ENCODE peak calls at places on chromosome 16, in five cellular contexts. V, K, F, D and Q are unnamed samples. For H3K4me1 and H3K9me3, the result is how much of the 10 kb centered on the place peaks cover.

GRCh38 chr16:76106647-76107046 is 170.6 kb upstream of the CNTNAP4 start:
- DNase-seq in F (no peak), D (no peak), K (no peak), V (no peak), Q (no peak)

GRCh38 chr16:2372684-2373083 is 32.2 kb upstream of the ABCA3 start:
- DNase-seq in D (no peak), V (no peak), F (no peak), K (no peak), Q (no peak)

GRCh38 chr16:27318399-27319256 is 4.9 kb downstream of the IL4R start:
- DNase-seq in D (peak), V (peak), F (no peak), K (no peak), Q (peak)

GRCh38 chr16:84527486-84528269 is 23.2 kb upstream of the MEAK7 start:
- DNase-seq in D (no peak), V (no peak), K (no peak), F (peak), Q (no peak)

GRCh38 chr16:31695667-31696066 is 168.0 kb downstream of the AHSP start:
- DNase-seq in F (no peak), D (no peak), K (no peak), V (no peak), Q (no peak)

GRCh38 chr16:72876981-72877373 is 171.0 kb downstream of the ZFHX3 start:
- DNase-seq in V (no peak), K (no peak), D (no peak), F (no peak), Q (no peak)

GRCh38 chr16:64282181-64282580 is 839.7 kb downstream of the CDH11 start:
- DNase-seq in D (no peak), K (no peak), V (no peak), F (no peak), Q (no peak)

GRCh38 chr16:88700636-88701482 is 5.3 kb downstream of the RNF166 start:
- DNase-seq in D (peak), V (peak), K (peak), F (peak), Q (peak)

GRCh38 chr16:80570106-80570478 is 29.3 kb downstream of the DYNLRB2 start:
- DNase-seq in D (peak), V (no peak), F (no peak), K (peak), Q (no peak)

GRCh38 chr16:86578499-86579267 is at the start of gene FOXL1:
- DNase-seq in F (no peak), K (no peak), V (no peak), D (peak), Q (peak)

GRCh38 chr16:27242868-27243590 is 25.5 kb downstream of the NSMCE1 start:
- DNase-seq in K (peak), F (no peak), V (no peak), D (peak), Q (no peak)

GRCh38 chr16:68113765-68114240 is 28.6 kb downstream of the NFATC3 start:
- DNase-seq in F (no peak), K (no peak), V (no peak), D (no peak), Q (no peak)
- H3K4me1 ChIP-seq in F (under half), K (under half), V (under half), D (under half), Q (under half)

GRCh38 chr16:19872935-19873334 is 11.7 kb downstream of the GPRC5B start:
- DNase-seq in F (no peak), K (no peak), V (no peak), D (no peak), Q (no peak)
- H3K9me3 ChIP-seq in F (under half), K (under half), V (under half), D (under half), Q (under half)

GRCh38 chr16:17850626-17851265 is 380.0 kb upstream of the XYLT1 start:
- DNase-seq in D (no peak), K (no peak), F (no peak), V (no peak), Q (no peak)
- H3K4me3 ChIP-seq in D (no peak), K (no peak), F (no peak), V (no peak), Q (no peak)

GRCh38 chr16:81823734-81824133 is 44.6 kb downstream of the PLCG2 start:
- DNase-seq in K (no peak), F (no peak), V (no peak), D (no peak), Q (no peak)
- H3K4me1 ChIP-seq in K (under half), F (under half), V (under half), D (under half), Q (under half)

GRCh38 chr16:35570946-35571345 is 2111.5 kb downstream of the TP53TG3F start:
- DNase-seq in D (no peak), V (no peak), F (no peak), K (no peak), Q (no peak)
- H3K9me3 ChIP-seq in D (under half), V (under half), F (under half), K (under half), Q (under half)

DNA sequence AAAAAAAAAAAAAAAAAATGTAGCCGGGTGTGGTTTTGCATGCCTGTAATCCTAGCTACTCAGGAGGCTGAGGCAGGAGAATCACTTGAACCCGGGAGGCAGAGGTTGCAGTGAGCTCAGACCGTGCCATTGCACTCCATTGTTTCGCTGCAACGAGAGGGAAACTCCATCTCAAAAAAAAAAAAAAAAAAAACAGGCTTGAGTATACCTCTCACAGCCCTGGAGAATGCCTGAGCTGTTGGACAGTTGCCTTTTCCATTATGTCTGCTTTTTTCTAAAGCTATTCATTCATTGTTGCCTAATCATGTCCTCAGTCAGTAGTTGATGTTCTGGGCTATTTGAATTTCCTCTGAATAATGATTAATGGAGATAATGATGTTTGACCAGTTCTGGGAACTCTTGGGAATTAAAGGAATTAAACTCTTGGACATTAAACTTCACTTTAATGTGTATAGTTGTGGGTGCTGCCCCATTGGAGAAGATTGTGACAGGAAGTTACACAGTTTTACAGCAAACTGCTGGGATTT is 11.8 kb downstream of the HMOX2 start:
- DNase-seq in D (peak), V (no peak), F (peak), K (no peak), Q (no peak)
- H3K4me3 ChIP-seq in D (no peak), V (no peak), F (no peak), K (no peak), Q (no peak)

GRCh38 chr16:25063865-25064264 is 47.7 kb upstream of the LCMT1 start:
- DNase-seq in V (no peak), D (peak), F (no peak), K (no peak), Q (peak)
- H3K4me1 ChIP-seq in V (under half), D (under half), F (under half), K (under half), Q (half or more)

GRCh38 chr16:35881654-35882053 is 2422.2 kb downstream of the TP53TG3F start:
- DNase-seq in V (no peak), K (no peak), D (no peak), F (no peak), Q (no peak)
- H3K9me3 ChIP-seq in V (under half), K (under half), D (under half), F (under half), Q (under half)

GRCh38 chr16:14003119-14003570 is 68.0 kb upstream of the MRTFB start:
- DNase-seq in V (peak), F (peak), K (peak), D (peak), Q (peak)

GRCh38 chr16:14001521-14001920 is 69.6 kb upstream of the MRTFB start:
- DNase-seq in F (no peak), V (no peak), K (no peak), D (no peak), Q (no peak)

GRCh38 chr16:14004719-14005315 is 66.3 kb upstream of the MRTFB start:
- DNase-seq in V (no peak), F (no peak), D (no peak), K (no peak), Q (no peak)

GRCh38 chr16:14004031-14004718 is 66.9 kb upstream of the MRTFB start:
- DNase-seq in F (no peak), V (no peak), K (no peak), D (no peak), Q (peak)

GRCh38 chr16:14002416-14002815 is 68.7 kb upstream of the MRTFB start:
- DNase-seq in K (no peak), V (no peak), F (no peak), D (no peak), Q (no peak)
- H3K4me3 ChIP-seq in K (peak), V (no peak), F (no peak), D (no peak), Q (peak)

DNA sequence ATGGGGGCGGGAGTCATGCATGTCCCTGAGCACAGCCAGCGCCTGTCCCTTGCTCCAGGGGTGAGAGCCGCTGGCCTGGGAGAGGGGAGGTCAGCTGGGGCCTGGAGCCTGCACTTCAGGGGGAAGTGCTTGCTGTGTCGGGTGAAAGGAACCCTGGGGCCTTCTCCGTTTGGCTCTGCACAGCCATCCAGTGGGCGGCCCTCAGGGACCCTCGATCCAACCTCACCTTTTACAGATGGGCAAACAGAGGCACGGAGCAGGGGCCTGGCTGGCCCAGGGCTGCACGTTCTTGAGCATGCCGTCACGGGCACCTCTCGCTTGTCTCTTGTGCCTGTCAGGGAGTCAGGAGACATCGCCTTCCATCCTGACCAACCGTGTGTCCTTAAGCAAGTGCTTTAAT is 1.8 kb downstream of the SNX20 start:
- DNase-seq in D (no peak), K (no peak), V (no peak), F (no peak), Q (no peak)
- H3K4me1 ChIP-seq in D (under half), K (under half), V (under half), F (under half), Q (under half)